ENCODE peak calls at places on chromosomes 7 and 10, in eight cellular contexts. Z, G, B, P, S, K, H and F are unnamed samples.

GRCh38 chr7:44633254-44634186 is 27.1 kb downstream of the OGDH start:
- DNase-seq in S (no peak), H (peak), G (peak), K (no peak), B (peak), P (no peak), Z (peak), F (no peak)

GRCh38 chr10:133528296-133528844 is 1.2 kb downstream of the CYP2E1 start:
- DNase-seq in H (no peak), S (peak), G (no peak), K (no peak), Z (no peak), P (no peak), B (no peak), F (no peak)

GRCh38 chr10:68301790-68302502 is 29.9 kb upstream of the HNRNPH3 start:
- DNase-seq in B (no peak), S (peak), P (no peak), Z (no peak), H (peak), K (peak), G (no peak), F (no peak)

GRCh38 chr7:128755816-128756476 is 16.8 kb downstream of the CALU start:
- DNase-seq in H (no peak), Z (no peak), P (no peak), S (no peak), B (no peak), G (no peak), K (no peak), F (no peak)

GRCh38 chr7:55502988-55503514 is 69.3 kb downstream of the VOPP1 start:
- DNase-seq in Z (no peak), G (no peak), K (no peak), S (no peak), H (no peak), P (no peak), B (no peak), F (no peak)

GRCh38 chr10:50472914-50473313 is 150.8 kb downstream of the SGMS1 start:
- DNase-seq in S (no peak), G (no peak), B (no peak), P (no peak), K (no peak), Z (no peak), H (no peak), F (no peak)

GRCh38 chr7:151725844-151726770 is 150.8 kb downstream of the PRKAG2 start:
- DNase-seq in G (no peak), P (no peak), H (no peak), B (no peak), Z (no peak), S (no peak), K (no peak), F (no peak)

GRCh38 chr7:142915315-142915714 is 18.2 kb downstream of the TRPV5 start:
- DNase-seq in K (no peak), P (no peak), Z (no peak), B (no peak), H (no peak), G (no peak), S (no peak), F (no peak)

GRCh38 chr7:155355176-155355575 is 57.5 kb downstream of the INSIG1 start:
- DNase-seq in Z (no peak), B (no peak), H (no peak), S (no peak), G (no peak), P (no peak), K (no peak), F (no peak)

GRCh38 chr7:155429651-155430050 is 28.3 kb upstream of the EN2 start:
- DNase-seq in P (no peak), H (no peak), K (no peak), B (no peak), S (no peak), G (no peak), Z (no peak), F (no peak)

GRCh38 chr10:49177391-49178355 is 10.5 kb downstream of the TMEM273 start:
- DNase-seq in H (peak), K (peak), S (no peak), B (peak), P (no peak), Z (peak), G (no peak), F (no peak)

GRCh38 chr7:157901166-157901565 is 564.4 kb downstream of the DNAJB6 start:
- DNase-seq in G (no peak), Z (no peak), P (no peak), K (no peak), S (no peak), B (no peak), H (no peak), F (no peak)

GRCh38 chr7:125926621-125927020 is 997.0 kb upstream of the POT1 start:
- DNase-seq in S (no peak), P (no peak), H (no peak), K (no peak), B (no peak), G (no peak), Z (no peak), F (no peak)

GRCh38 chr10:100978121-100978895 is 9.0 kb downstream of the MRPL43 start:
- DNase-seq in P (no peak), S (no peak), B (no peak), K (no peak), H (no peak), Z (no peak), G (no peak), F (no peak)

GRCh38 chr10:102266670-102267069 is 21.3 kb downstream of the GBF1 start:
- DNase-seq in P (no peak), Z (no peak), K (no peak), H (no peak), S (no peak), B (no peak), G (no peak), F (no peak)

GRCh38 chr7:72114129-72114528 is 298.0 kb downstream of the CALN1 start:
- DNase-seq in K (no peak), B (no peak), G (no peak), Z (no peak), S (no peak), P (no peak), H (no peak), F (no peak)

GRCh38 chr10:121449457-121450045 is 148.7 kb downstream of the FGFR2 start:
- DNase-seq in P (no peak), H (no peak), K (no peak), S (no peak), B (no peak), G (no peak), Z (no peak), F (no peak)

GRCh38 chr7:68929712-68930395 is 668.4 kb upstream of the AUTS2 start:
- DNase-seq in S (no peak), Z (peak), H (peak), P (no peak), K (peak), B (no peak), G (no peak), F (no peak)

GRCh38 chr10:75498866-75499265 is 67.4 kb downstream of the LRMDA start:
- DNase-seq in H (no peak), K (no peak), S (no peak), P (no peak), B (no peak), Z (no peak), G (no peak), F (no peak)

GRCh38 chr7:122302826-122303521 is 1.6 kb downstream of the FEZF1 start:
- DNase-seq in P (no peak), Z (no peak), S (no peak), B (no peak), H (no peak), K (no peak), G (no peak), F (no peak)

GRCh38 chr10:124997246-124997790 is 55.4 kb downstream of the ZRANB1 start:
- DNase-seq in H (no peak), B (no peak), Z (no peak), K (no peak), G (no peak), S (no peak), P (no peak), F (no peak)

GRCh38 chr7:52179934-52180333 is 855.5 kb upstream of the POM121L12 start:
- DNase-seq in Z (no peak), S (no peak), P (no peak), B (no peak), H (no peak), G (no peak), K (no peak), F (no peak)

GRCh38 chr7:102412548-102412947 is 16.4 kb downstream of the PRKRIP1 start:
- DNase-seq in S (peak), G (no peak), Z (peak), H (no peak), B (no peak), K (peak), P (peak), F (no peak)

GRCh38 chr10:101749033-101749432 is 26.9 kb downstream of the FGF8 start:
- DNase-seq in H (no peak), K (peak), G (no peak), P (peak), S (peak), Z (no peak), B (no peak), F (no peak)

GRCh38 chr7:107998660-107999480 is 4.1 kb downstream of the LAMB1 start:
- DNase-seq in H (no peak), Z (no peak), B (no peak), G (no peak), P (no peak), S (no peak), K (no peak), F (no peak)

GRCh38 chr7:5228066-5228465 is 38.0 kb downstream of the WIPI2 start:
- DNase-seq in Z (no peak), H (no peak), K (no peak), S (no peak), B (no peak), P (no peak), G (no peak), F (no peak)

GRCh38 chr7:44309271-44310091 is 15.9 kb downstream of the CAMK2B start:
- DNase-seq in Z (peak), G (no peak), H (peak), P (peak), S (peak), B (peak), K (no peak), F (no peak)

GRCh38 chr10:95655571-95656290 is 780 bp downstream of the ALDH18A1 start:
- DNase-seq in P (no peak), S (peak), G (no peak), K (peak), B (peak), H (peak), Z (no peak), F (no peak)

GRCh38 chr7:100465702-100466311 is 1.7 kb upstream of the SPACDR start:
- DNase-seq in S (peak), B (peak), P (peak), K (peak), H (peak), G (peak), Z (peak), F (peak)

GRCh38 chr7:77550586-77550985 is 13.5 kb downstream of the PTPN12 start:
- DNase-seq in G (no peak), P (no peak), H (no peak), Z (no peak), S (no peak), B (no peak), K (no peak), F (no peak)

GRCh38 chr7:43905209-43905946 is 1.0 kb downstream of the URGCP start:
- DNase-seq in S (peak), B (peak), K (peak), G (no peak), P (peak), H (peak), Z (peak), F (peak)

GRCh38 chr10:3828404-3829192 is 43.6 kb upstream of the KLF6 start:
- DNase-seq in P (no peak), H (peak), S (no peak), K (no peak), B (no peak), Z (no peak), G (no peak), F (no peak)

GRCh38 chr7:96121752-96122151 is 200.1 kb downstream of the SLC25A13 start:
- DNase-seq in B (no peak), Z (no peak), P (no peak), S (no peak), K (no peak), H (no peak), G (no peak), F (no peak)

GRCh38 chr10:16232441-16232840 is 204.4 kb upstream of the PTER start:
- DNase-seq in H (no peak), K (no peak), Z (no peak), P (no peak), S (no peak), B (no peak), G (no peak), F (no peak)

GRCh38 chr10:45071043-45071813 is 70.5 kb downstream of the ZNF22 start:
- DNase-seq in K (no peak), B (no peak), P (peak), H (no peak), S (no peak), Z (no peak), G (no peak), F (no peak)

GRCh38 chr7:82810558-82811259 is 352.0 kb downstream of the PCLO start:
- DNase-seq in H (peak), G (no peak), Z (no peak), B (no peak), K (peak), S (peak), P (no peak), F (no peak)

DNA sequence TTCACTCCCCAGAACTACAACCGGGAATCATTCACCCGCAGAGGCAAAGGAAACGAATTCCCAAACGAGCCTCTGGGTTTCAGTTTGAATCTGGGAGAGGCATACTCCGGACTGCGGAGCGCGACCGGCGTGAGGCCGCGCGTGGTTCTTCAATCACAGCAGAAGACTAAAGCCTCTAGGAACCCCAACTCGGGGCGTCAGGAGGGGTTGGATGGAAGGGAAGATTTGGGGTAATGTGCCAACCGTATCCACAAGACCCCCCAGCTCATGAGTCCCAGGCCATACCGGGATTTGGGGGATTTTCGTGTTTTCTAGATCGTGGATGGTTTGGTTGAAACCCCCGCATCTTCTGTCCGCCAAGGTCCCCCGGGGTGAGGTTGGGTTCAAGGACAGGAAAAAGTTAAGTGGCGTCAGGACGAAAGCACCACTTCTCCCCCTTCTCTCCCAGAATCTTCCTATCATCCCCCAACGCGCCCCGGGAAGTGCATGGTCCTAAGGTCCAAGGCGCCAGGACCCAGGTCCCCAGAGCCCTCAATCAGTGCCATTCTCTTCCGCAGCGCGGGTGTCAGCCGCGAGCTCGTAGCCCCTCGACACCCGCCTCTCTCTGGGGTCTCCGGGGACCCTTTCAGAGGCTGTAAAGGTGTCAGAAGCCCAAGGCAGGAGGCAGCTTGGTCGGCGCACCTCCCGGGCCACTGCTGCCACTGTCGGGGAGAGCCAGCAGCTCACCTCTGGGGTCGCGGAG is 1.7 kb downstream of the MKX start:
- DNase-seq in Z (no peak), S (peak), G (no peak), K (peak), B (peak), P (no peak), H (peak), F (no peak)
- H3K27ac ChIP-seq in Z (no peak), S (no peak), G (no peak), K (no peak), B (no peak), P (no peak), H (no peak), F (peak)

GRCh38 chr7:131586759-131587158 is 30.3 kb upstream of the PODXL start:
- DNase-seq in Z (no peak), K (no peak), G (no peak), H (no peak), B (no peak), P (no peak), S (no peak), F (no peak)

GRCh38 chr7:131586259-131586658 is 29.8 kb upstream of the PODXL start:
- DNase-seq in P (no peak), Z (peak), S (no peak), G (no peak), B (peak), H (peak), K (peak), F (no peak)

GRCh38 chr7:131578602-131579001 is 22.2 kb upstream of the PODXL start:
- DNase-seq in S (peak), G (no peak), Z (no peak), K (no peak), B (no peak), H (no peak), P (no peak), F (no peak)

GRCh38 chr7:131583430-131583829 is 27.0 kb upstream of the PODXL start:
- DNase-seq in H (no peak), B (no peak), G (no peak), P (no peak), Z (no peak), S (no peak), K (no peak), F (no peak)

GRCh38 chr7:131581241-131582157 is 25.1 kb upstream of the PODXL start:
- DNase-seq in S (peak), Z (peak), H (no peak), G (no peak), B (no peak), K (no peak), P (peak), F (no peak)
- TF ChIP-seq CTCF in S (peak), Z (peak), H (no peak), G (no peak), B (no peak), K (no peak), P (peak), F (no peak)

GRCh38 chr7:6286486-6286885 is 14.1 kb upstream of the CYTH3 start:
- DNase-seq in Z (no peak), H (no peak), K (no peak), S (no peak), B (no peak), P (no peak), G (no peak), F (no peak)
- H3K27ac ChIP-seq in Z (no peak), H (no peak), K (peak), S (no peak), B (no peak), P (no peak), G (no peak), F (no peak)

DNA sequence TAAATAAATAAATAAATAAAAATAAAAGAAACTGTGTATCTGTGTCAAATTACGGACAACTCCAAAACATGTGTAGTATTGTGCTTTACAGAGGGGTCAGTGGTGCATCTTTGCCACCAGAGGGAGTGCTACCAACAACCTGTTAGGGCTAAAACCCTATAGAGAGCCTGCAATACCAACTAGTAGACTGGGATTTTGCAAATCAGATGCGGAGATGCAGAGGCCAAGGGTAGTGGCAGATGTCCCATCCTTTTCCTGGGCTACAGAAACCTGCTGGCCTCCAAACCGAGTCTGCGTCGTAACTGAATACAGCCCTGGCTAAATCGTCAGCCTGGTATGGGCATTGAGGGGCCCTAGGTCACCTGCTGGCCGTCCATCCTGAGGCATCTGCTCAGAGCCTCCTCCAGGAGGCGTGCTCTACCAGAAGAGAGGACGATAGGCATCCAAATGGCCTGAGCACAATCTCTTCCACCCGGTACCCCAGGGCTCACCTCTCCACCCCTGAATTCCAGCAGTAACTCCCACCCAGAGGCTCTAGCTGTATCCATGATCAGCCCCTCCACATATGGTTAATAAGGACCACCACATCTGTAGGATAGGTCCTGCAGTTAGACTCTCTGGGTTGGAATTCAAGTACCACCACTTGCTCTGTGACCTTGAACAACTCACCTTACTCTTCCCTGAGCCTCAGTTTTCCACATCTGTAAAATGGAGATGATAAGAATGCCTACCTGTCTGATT is 6.2 kb upstream of the RRP12 start:
- DNase-seq in K (peak), P (peak), Z (no peak), G (no peak), S (peak), B (peak), H (peak), F (peak)
- TF ChIP-seq CTCF in K (peak), P (peak), Z (peak), G (peak), S (peak), B (peak), H (peak), F (peak)